ENCODE peak calls at places on chromosomes 11 and 22, in five cellular contexts. F is foreskin keratinocyte, X is astrocyte of the spinal cord, K is nephron progenitor cell, V is right atrium auricular region. H is an unnamed sample.

GRCh38 chr11:84870486-84870885 is 756.7 kb downstream of the DLG2 start:
- DNase-seq in K (no peak), X (no peak), F (no peak), V (no peak), H (no peak)

GRCh38 chr11:6926208-6927029 is at the start of gene ZNF215:
- DNase-seq in K (peak), X (peak), V (peak), F (peak), H (peak)

GRCh38 chr11:121914508-121914907 is 201.5 kb downstream of the BLID start:
- DNase-seq in F (no peak), K (no peak), V (no peak), X (no peak), H (no peak)

GRCh38 chr22:25563757-25564319 is 637 bp upstream of the GRK3 start:
- DNase-seq in X (no peak), V (no peak), K (peak), F (no peak), H (peak)

GRCh38 chr11:70250876-70251275 is 19.6 kb upstream of the PPFIA1 start:
- DNase-seq in F (no peak), K (no peak), V (no peak), X (no peak), H (no peak)

GRCh38 chr11:19160839-19161238 is 40.9 kb downstream of the CSRP3 start:
- DNase-seq in K (no peak), X (no peak), F (no peak), V (no peak), H (no peak)

GRCh38 chr11:76806131-76806530 is 23.0 kb downstream of the TSKU start:
- DNase-seq in K (no peak), V (peak), F (no peak), X (no peak), H (no peak)

GRCh38 chr22:39622881-39623367 is 52.4 kb downstream of the CACNA1I start:
- DNase-seq in K (peak), V (no peak), X (no peak), F (no peak), H (peak)

GRCh38 chr22:39820266-39820665 is 73.3 kb downstream of the ENTHD1 start:
- DNase-seq in X (peak), V (no peak), F (peak), K (no peak), H (no peak)

GRCh38 chr11:115765803-115766239 is 261.6 kb upstream of the CADM1 start:
- DNase-seq in K (no peak), X (no peak), V (no peak), F (peak), H (no peak)

GRCh38 chr11:57357827-57358226 is 19.7 kb downstream of the P2RX3 start:
- DNase-seq in V (no peak), X (no peak), F (no peak), K (no peak), H (no peak)

GRCh38 chr11:48108231-48109045 is 108.2 kb upstream of the OR4B1 start:
- DNase-seq in K (no peak), V (no peak), F (no peak), X (no peak), H (no peak)
- TF ChIP-seq CTCF in K (no peak), V (no peak), F (no peak), X (no peak), H (no peak)

DNA sequence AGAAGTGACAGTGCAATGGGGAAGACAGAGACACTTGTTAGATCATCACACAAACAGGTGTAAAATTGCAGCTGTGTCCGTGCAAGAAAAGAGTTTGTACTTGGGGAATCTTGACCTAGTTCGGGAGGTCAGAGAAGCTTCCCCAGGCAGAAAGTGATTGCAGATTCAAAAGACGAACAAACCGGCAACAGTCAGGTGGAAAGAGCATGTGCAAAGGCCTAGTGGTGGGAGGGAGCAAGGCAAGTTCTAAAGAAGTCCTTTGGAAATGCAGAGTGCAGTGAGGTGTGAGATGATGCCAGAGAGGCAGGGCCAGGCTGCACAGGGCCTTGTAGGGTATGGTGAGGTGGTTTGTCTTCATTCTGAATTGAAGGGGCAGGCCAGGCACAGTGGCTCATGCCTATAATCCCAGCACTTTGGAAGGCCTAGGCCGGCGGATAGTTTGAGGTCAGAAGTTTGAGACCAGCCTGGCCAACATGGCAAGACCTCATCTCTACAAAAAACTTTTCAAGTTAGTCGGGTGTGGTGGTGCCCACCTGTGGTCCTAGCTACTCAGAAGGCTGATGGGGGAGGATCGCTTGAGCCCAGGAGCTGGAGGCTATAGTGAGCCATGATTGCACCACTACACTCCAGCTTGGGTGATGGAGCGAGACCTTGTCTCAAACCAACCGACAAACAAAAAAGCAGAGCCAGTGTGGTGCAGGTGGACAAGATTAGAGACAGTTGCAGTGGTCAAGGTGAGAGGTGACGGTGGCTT is 1.9 kb upstream of the ESS2 start:
- DNase-seq in K (no peak), V (no peak), F (no peak), X (no peak), H (no peak)
- TF ChIP-seq CTCF in K (no peak), V (no peak), F (no peak), X (no peak), H (no peak)

GRCh38 chr11:119602745-119603373 is 126.1 kb downstream of the NECTIN1 start:
- DNase-seq in F (no peak), V (no peak), K (no peak), X (no peak), H (no peak)
- TF ChIP-seq CTCF in F (no peak), V (no peak), K (peak), X (peak), H (no peak)

GRCh38 chr22:45548991-45549736 is 46.5 kb downstream of the FBLN1 start:
- DNase-seq in F (peak), X (peak), V (peak), K (no peak), H (no peak)
- TF ChIP-seq CTCF in F (peak), X (peak), V (no peak), K (no peak), H (no peak)

GRCh38 chr11:125626381-125626950 is 1.5 kb downstream of the CHEK1 start:
- DNase-seq in K (no peak), F (no peak), V (no peak), X (no peak), H (peak)
- TF ChIP-seq CTCF in K (no peak), F (peak), V (no peak), X (peak), H (peak)

GRCh38 chr11:406796-407650 is 7.8 kb downstream of the SIGIRR start:
- DNase-seq in K (peak), V (peak), X (peak), F (peak), H (peak)
- TF ChIP-seq CTCF in K (no peak), V (no peak), X (no peak), F (peak), H (peak)

GRCh38 chr11:128904303-128904871 is 13.2 kb downstream of the KCNJ5 start:
- DNase-seq in X (no peak), V (no peak), F (no peak), K (no peak), H (no peak)

GRCh38 chr11:128908391-128909246 is 17.5 kb downstream of the KCNJ5 start:
- DNase-seq in K (no peak), V (peak), F (no peak), X (peak), H (no peak)

GRCh38 chr11:128904872-128905344 is 13.8 kb downstream of the KCNJ5 start:
- DNase-seq in F (no peak), V (no peak), X (peak), K (peak), H (peak)

GRCh38 chr11:128905345-128906184 is 14.4 kb downstream of the KCNJ5 start:
- DNase-seq in K (peak), X (peak), V (no peak), F (no peak), H (peak)

DNA sequence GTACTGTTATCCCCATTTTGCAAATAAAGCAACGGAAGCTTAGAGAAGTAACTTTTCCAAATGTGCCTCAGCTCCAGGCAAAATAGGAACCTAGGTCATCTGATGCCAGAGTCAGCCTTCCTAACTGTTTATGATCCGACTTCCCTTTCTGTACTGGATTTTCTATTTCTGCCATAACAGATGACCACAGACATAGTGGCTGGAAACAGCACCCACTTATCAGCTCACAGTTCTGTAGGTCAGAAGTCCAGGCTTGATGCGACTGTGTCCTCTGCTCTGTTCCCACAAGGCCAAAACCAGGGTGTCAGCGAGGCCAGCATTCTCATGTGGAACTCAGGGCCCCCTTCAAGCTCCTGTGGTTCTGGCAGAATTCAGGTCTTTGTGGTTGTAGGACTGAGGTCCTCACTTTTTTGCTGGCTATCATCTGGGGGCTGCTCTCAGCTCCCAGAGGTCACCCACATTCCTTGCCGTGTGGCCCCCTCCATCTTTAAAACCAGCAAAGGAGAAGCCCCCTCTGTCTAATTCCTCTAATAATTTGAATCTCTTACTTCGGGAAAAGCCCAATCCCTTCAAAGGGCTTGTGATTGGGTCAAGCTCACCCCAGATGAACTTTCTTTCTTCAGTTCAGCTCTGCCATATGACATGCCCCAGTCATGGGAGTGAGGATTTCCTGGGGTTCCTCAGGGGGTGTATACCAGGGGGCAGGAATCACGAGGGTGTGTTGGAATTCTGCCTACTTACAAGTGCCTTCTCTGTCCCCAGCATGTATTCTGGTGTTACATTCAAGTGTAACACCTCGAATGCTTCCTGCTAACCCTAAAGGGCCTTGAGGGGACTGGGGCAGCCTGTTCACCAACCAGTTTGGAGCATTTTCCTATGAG is 15.3 kb downstream of the KCNJ5 start:
- DNase-seq in X (no peak), K (no peak), V (no peak), F (no peak), H (no peak)
- TF ChIP-seq CTCF in X (no peak), K (no peak), V (no peak), F (no peak), H (no peak)

GRCh38 chr11:104254347-104254746 is 90.4 kb upstream of the PDGFD start:
- DNase-seq in X (peak), V (no peak), K (peak), F (no peak), H (peak)
- TF ChIP-seq CTCF in X (peak), V (no peak), K (peak), F (peak), H (peak)